ENCODE peak calls at places on chromosome 14, in six cellular contexts. One of them, this sample, is unnamed.

GRCh38 chr14:106286697-106287290 is 760.4 kb downstream of the TMEM121 start:
- DNase-seq in endothelial cell: no peak
- DNase-seq in glutamatergic neuron: no peak
- DNase-seq in NCI-H1694: no peak
- DNase-seq in left colon: no peak
- DNase-seq in activated T-cell treated with anti-CD3 and anti-CD28 coated beads, Interleukin-2, amount 50 U/mL, for 72 hours: peak; percentile 17
- DNase-seq in this sample: no peak

GRCh38 chr14:59422069-59422881 is 42.9 kb downstream of the GPR135 start:
- DNase-seq in NCI-H1694: peak; percentile 15
- DNase-seq in endothelial cell: no peak
- DNase-seq in activated T-cell treated with anti-CD3 and anti-CD28 coated beads, Interleukin-2, amount 50 U/mL, for 72 hours: no peak
- DNase-seq in left colon: no peak
- DNase-seq in glutamatergic neuron: no peak
- DNase-seq in this sample: no peak

GRCh38 chr14:49460647-49461046 is 125.5 kb downstream of the RPS29 start:
- DNase-seq in endothelial cell: no peak
- DNase-seq in activated T-cell treated with anti-CD3 and anti-CD28 coated beads, Interleukin-2, amount 50 U/mL, for 72 hours: no peak
- DNase-seq in NCI-H1694: no peak
- DNase-seq in glutamatergic neuron: no peak
- DNase-seq in left colon: no peak
- DNase-seq in this sample: no peak

GRCh38 chr14:102930138-102930752 is 7.8 kb downstream of the AMN start:
- DNase-seq in NCI-H1694: no peak
- DNase-seq in endothelial cell: peak; percentile 35
- DNase-seq in activated T-cell treated with anti-CD3 and anti-CD28 coated beads, Interleukin-2, amount 50 U/mL, for 72 hours: no peak
- DNase-seq in left colon: no peak
- DNase-seq in glutamatergic neuron: peak; percentile 63
- DNase-seq in this sample: no peak

GRCh38 chr14:32134448-32135070 is 57.5 kb downstream of the ARHGAP5 start:
- DNase-seq in left colon: no peak
- DNase-seq in glutamatergic neuron: no peak
- DNase-seq in NCI-H1694: no peak
- DNase-seq in endothelial cell: no peak
- DNase-seq in activated T-cell treated with anti-CD3 and anti-CD28 coated beads, Interleukin-2, amount 50 U/mL, for 72 hours: no peak
- DNase-seq in this sample: no peak

GRCh38 chr14:24873551-24873950 is 176.4 kb downstream of the STXBP6 start:
- DNase-seq in glutamatergic neuron: no peak
- DNase-seq in NCI-H1694: no peak
- DNase-seq in endothelial cell: no peak
- DNase-seq in activated T-cell treated with anti-CD3 and anti-CD28 coated beads, Interleukin-2, amount 50 U/mL, for 72 hours: no peak
- DNase-seq in left colon: no peak
- DNase-seq in this sample: no peak

GRCh38 chr14:61891251-61891650 is 129.0 kb downstream of the SNAPC1 start:
- DNase-seq in activated T-cell treated with anti-CD3 and anti-CD28 coated beads, Interleukin-2, amount 50 U/mL, for 72 hours: no peak
- DNase-seq in left colon: no peak
- DNase-seq in endothelial cell: peak; percentile 20
- DNase-seq in NCI-H1694: no peak
- DNase-seq in glutamatergic neuron: no peak
- DNase-seq in this sample: no peak

GRCh38 chr14:54312166-54312801 is 84.5 kb upstream of the CDKN3 start:
- DNase-seq in activated T-cell treated with anti-CD3 and anti-CD28 coated beads, Interleukin-2, amount 50 U/mL, for 72 hours: no peak
- DNase-seq in glutamatergic neuron: no peak
- DNase-seq in NCI-H1694: no peak
- DNase-seq in endothelial cell: no peak
- DNase-seq in left colon: no peak
- DNase-seq in this sample: no peak

GRCh38 chr14:92408186-92408585 is 85.2 kb downstream of the SLC24A4 start:
- DNase-seq in endothelial cell: no peak
- DNase-seq in NCI-H1694: no peak
- DNase-seq in glutamatergic neuron: no peak
- DNase-seq in activated T-cell treated with anti-CD3 and anti-CD28 coated beads, Interleukin-2, amount 50 U/mL, for 72 hours: no peak
- DNase-seq in left colon: no peak
- DNase-seq in this sample: no peak

GRCh38 chr14:98210045-98210678 is 1061.8 kb downstream of the BCL11B start:
- DNase-seq in endothelial cell: no peak
- DNase-seq in NCI-H1694: no peak
- DNase-seq in left colon: no peak
- DNase-seq in activated T-cell treated with anti-CD3 and anti-CD28 coated beads, Interleukin-2, amount 50 U/mL, for 72 hours: peak; percentile 61
- DNase-seq in glutamatergic neuron: no peak
- DNase-seq in this sample: no peak

GRCh38 chr14:35809597-35809996 is 502 bp upstream of the RALGAPA1 start:
- DNase-seq in NCI-H1694: no peak
- DNase-seq in left colon: no peak
- DNase-seq in activated T-cell treated with anti-CD3 and anti-CD28 coated beads, Interleukin-2, amount 50 U/mL, for 72 hours: no peak
- DNase-seq in glutamatergic neuron: no peak
- DNase-seq in endothelial cell: no peak
- DNase-seq in this sample: no peak

GRCh38 chr14:94173471-94173884 is 644 bp upstream of the PPP4R4 start:
- DNase-seq in endothelial cell: no peak
- DNase-seq in glutamatergic neuron: peak; percentile 28
- DNase-seq in activated T-cell treated with anti-CD3 and anti-CD28 coated beads, Interleukin-2, amount 50 U/mL, for 72 hours: peak; percentile 39
- DNase-seq in left colon: no peak
- DNase-seq in NCI-H1694: no peak
- DNase-seq in this sample: peak; percentile 26

GRCh38 chr14:32022938-32023466 is 54.1 kb upstream of the ARHGAP5 start:
- DNase-seq in endothelial cell: no peak
- DNase-seq in NCI-H1694: no peak
- DNase-seq in activated T-cell treated with anti-CD3 and anti-CD28 coated beads, Interleukin-2, amount 50 U/mL, for 72 hours: no peak
- DNase-seq in left colon: no peak
- DNase-seq in glutamatergic neuron: no peak
- DNase-seq in this sample: no peak

GRCh38 chr14:88985654-88986053 is 161.2 kb downstream of the TTC8 start:
- DNase-seq in activated T-cell treated with anti-CD3 and anti-CD28 coated beads, Interleukin-2, amount 50 U/mL, for 72 hours: no peak
- DNase-seq in glutamatergic neuron: peak; percentile 22
- DNase-seq in endothelial cell: no peak
- DNase-seq in NCI-H1694: no peak
- DNase-seq in left colon: no peak
- DNase-seq in this sample: no peak

GRCh38 chr14:99055019-99055418 is 217.0 kb downstream of the BCL11B start:
- DNase-seq in endothelial cell: no peak
- DNase-seq in left colon: no peak
- DNase-seq in glutamatergic neuron: no peak
- DNase-seq in NCI-H1694: no peak
- DNase-seq in activated T-cell treated with anti-CD3 and anti-CD28 coated beads, Interleukin-2, amount 50 U/mL, for 72 hours: no peak
- DNase-seq in this sample: no peak

GRCh38 chr14:42523656-42524055 is 917.0 kb downstream of the LRFN5 start:
- DNase-seq in left colon: no peak
- DNase-seq in glutamatergic neuron: no peak
- DNase-seq in endothelial cell: no peak
- DNase-seq in NCI-H1694: peak; percentile 94
- DNase-seq in activated T-cell treated with anti-CD3 and anti-CD28 coated beads, Interleukin-2, amount 50 U/mL, for 72 hours: no peak
- DNase-seq in this sample: no peak

GRCh38 chr14:103737432-103738045 is 21.9 kb downstream of the ZFYVE21 start:
- DNase-seq in NCI-H1694: no peak
- DNase-seq in activated T-cell treated with anti-CD3 and anti-CD28 coated beads, Interleukin-2, amount 50 U/mL, for 72 hours: no peak
- DNase-seq in glutamatergic neuron: no peak
- DNase-seq in left colon: no peak
- DNase-seq in endothelial cell: no peak
- DNase-seq in this sample: no peak

GRCh38 chr14:74549588-74549987 is 56.0 kb downstream of the ISCA2 start:
- DNase-seq in activated T-cell treated with anti-CD3 and anti-CD28 coated beads, Interleukin-2, amount 50 U/mL, for 72 hours: no peak
- DNase-seq in NCI-H1694: no peak
- DNase-seq in glutamatergic neuron: no peak
- DNase-seq in left colon: no peak
- DNase-seq in endothelial cell: no peak
- DNase-seq in this sample: no peak

GRCh38 chr14:74573421-74574091 is 38.5 kb downstream of the LTBP2 start:
- DNase-seq in endothelial cell: no peak
- DNase-seq in NCI-H1694: no peak
- DNase-seq in activated T-cell treated with anti-CD3 and anti-CD28 coated beads, Interleukin-2, amount 50 U/mL, for 72 hours: no peak
- DNase-seq in left colon: no peak
- DNase-seq in glutamatergic neuron: no peak
- DNase-seq in this sample: peak; percentile 52

GRCh38 chr14:93943052-93943451 is 15.9 kb downstream of the FAM181A start:
- DNase-seq in glutamatergic neuron: no peak
- DNase-seq in NCI-H1694: no peak
- DNase-seq in activated T-cell treated with anti-CD3 and anti-CD28 coated beads, Interleukin-2, amount 50 U/mL, for 72 hours: no peak
- DNase-seq in endothelial cell: no peak
- DNase-seq in left colon: no peak
- DNase-seq in this sample: no peak

GRCh38 chr14:76918176-76918750 is 92.1 kb downstream of the LRRC74A start:
- DNase-seq in activated T-cell treated with anti-CD3 and anti-CD28 coated beads, Interleukin-2, amount 50 U/mL, for 72 hours: no peak
- DNase-seq in left colon: peak; percentile 77
- DNase-seq in NCI-H1694: peak; percentile 84
- DNase-seq in glutamatergic neuron: no peak
- DNase-seq in endothelial cell: no peak
- DNase-seq in this sample: no peak

GRCh38 chr14:70254476-70254961 is 65.8 kb upstream of the SLC8A3 start:
- DNase-seq in activated T-cell treated with anti-CD3 and anti-CD28 coated beads, Interleukin-2, amount 50 U/mL, for 72 hours: peak; percentile 30
- DNase-seq in glutamatergic neuron: peak; percentile 52
- DNase-seq in left colon: peak; percentile 53
- DNase-seq in NCI-H1694: peak; percentile 47
- DNase-seq in endothelial cell: peak; percentile 61
- DNase-seq in this sample: peak; percentile 9

GRCh38 chr14:24734917-24735500 is 101.0 kb upstream of the GZMB start:
- DNase-seq in activated T-cell treated with anti-CD3 and anti-CD28 coated beads, Interleukin-2, amount 50 U/mL, for 72 hours: peak; percentile 15
- DNase-seq in left colon: no peak
- DNase-seq in NCI-H1694: peak; percentile 36
- DNase-seq in glutamatergic neuron: no peak
- DNase-seq in endothelial cell: peak; percentile 46
- DNase-seq in this sample: peak; percentile 20

GRCh38 chr14:57729208-57730187 is 136.4 kb downstream of the SLC35F4 start:
- DNase-seq in activated T-cell treated with anti-CD3 and anti-CD28 coated beads, Interleukin-2, amount 50 U/mL, for 72 hours: no peak
- DNase-seq in endothelial cell: no peak
- DNase-seq in glutamatergic neuron: no peak
- DNase-seq in NCI-H1694: no peak
- DNase-seq in left colon: no peak
- DNase-seq in this sample: no peak

GRCh38 chr14:68656452-68656851 is 136.4 kb downstream of the ZFP36L1 start:
- DNase-seq in activated T-cell treated with anti-CD3 and anti-CD28 coated beads, Interleukin-2, amount 50 U/mL, for 72 hours: no peak
- DNase-seq in NCI-H1694: no peak
- DNase-seq in endothelial cell: no peak
- DNase-seq in left colon: no peak
- DNase-seq in glutamatergic neuron: no peak
- DNase-seq in this sample: no peak

GRCh38 chr14:101017806-101018560 is 114.5 kb upstream of the RTL1 start:
- DNase-seq in activated T-cell treated with anti-CD3 and anti-CD28 coated beads, Interleukin-2, amount 50 U/mL, for 72 hours: no peak
- DNase-seq in endothelial cell: peak; percentile 0
- DNase-seq in left colon: no peak
- DNase-seq in glutamatergic neuron: no peak
- DNase-seq in NCI-H1694: no peak
- DNase-seq in this sample: no peak

GRCh38 chr14:105398726-105399440 is 545 bp downstream of the TEX22 start:
- DNase-seq in left colon: no peak
- DNase-seq in glutamatergic neuron: peak; percentile 67
- DNase-seq in NCI-H1694: peak; percentile 78
- DNase-seq in endothelial cell: peak; percentile 65
- DNase-seq in activated T-cell treated with anti-CD3 and anti-CD28 coated beads, Interleukin-2, amount 50 U/mL, for 72 hours: peak; percentile 58
- DNase-seq in this sample: peak; percentile 70

GRCh38 chr14:57865450-57866198 is at the start of gene SLC35F4:
- DNase-seq in glutamatergic neuron: peak; percentile 63
- DNase-seq in activated T-cell treated with anti-CD3 and anti-CD28 coated beads, Interleukin-2, amount 50 U/mL, for 72 hours: no peak
- DNase-seq in endothelial cell: peak; percentile 60
- DNase-seq in left colon: no peak
- DNase-seq in NCI-H1694: no peak
- DNase-seq in this sample: no peak

GRCh38 chr14:20469890-20470858 is 968 bp downstream of the PNP start:
- DNase-seq in endothelial cell: peak; percentile 19
- DNase-seq in activated T-cell treated with anti-CD3 and anti-CD28 coated beads, Interleukin-2, amount 50 U/mL, for 72 hours: peak; percentile 70
- DNase-seq in glutamatergic neuron: peak; percentile 15
- DNase-seq in left colon: peak; percentile 50
- DNase-seq in NCI-H1694: no peak
- DNase-seq in this sample: peak; percentile 26

GRCh38 chr14:32426028-32426427 is 96.9 kb downstream of the AKAP6 start:
- DNase-seq in endothelial cell: no peak
- DNase-seq in glutamatergic neuron: no peak
- DNase-seq in left colon: no peak
- DNase-seq in NCI-H1694: no peak
- DNase-seq in activated T-cell treated with anti-CD3 and anti-CD28 coated beads, Interleukin-2, amount 50 U/mL, for 72 hours: no peak
- DNase-seq in this sample: no peak

GRCh38 chr14:61498811-61499210 is 177.4 kb downstream of the PRKCH start:
- DNase-seq in glutamatergic neuron: no peak
- DNase-seq in activated T-cell treated with anti-CD3 and anti-CD28 coated beads, Interleukin-2, amount 50 U/mL, for 72 hours: no peak
- DNase-seq in endothelial cell: no peak
- DNase-seq in left colon: no peak
- DNase-seq in NCI-H1694: no peak
- DNase-seq in this sample: no peak

GRCh38 chr14:72679591-72680151 is 214.2 kb downstream of the DPF3 start:
- DNase-seq in NCI-H1694: peak; percentile 95
- DNase-seq in activated T-cell treated with anti-CD3 and anti-CD28 coated beads, Interleukin-2, amount 50 U/mL, for 72 hours: no peak
- DNase-seq in left colon: no peak
- DNase-seq in glutamatergic neuron: peak; percentile 53
- DNase-seq in endothelial cell: no peak
- DNase-seq in this sample: no peak